ENCODE peak calls at places on chromosomes 16 and 17, in six cellular contexts. One of them, this sample, is unnamed.

GRCh38 chr17:33284022-33284421 is 9.1 kb downstream of the ASIC2 start:
- DNase-seq in transverse colon: peak; percentile 36
- DNase-seq in body of pancreas: peak; percentile 70
- DNase-seq in gastrocnemius medialis: no peak
- DNase-seq in heart left ventricle: no peak
- DNase-seq in thoracic aorta: peak; percentile 18
- DNase-seq in this sample: no peak

GRCh38 chr16:13076878-13077277 is 175.5 kb downstream of the SHISA9 start:
- DNase-seq in transverse colon: no peak
- DNase-seq in body of pancreas: no peak
- DNase-seq in gastrocnemius medialis: no peak
- DNase-seq in heart left ventricle: no peak
- DNase-seq in thoracic aorta: no peak
- DNase-seq in this sample: no peak

GRCh38 chr16:50599494-50599893 is 51.3 kb downstream of the NKD1 start:
- DNase-seq in transverse colon: no peak
- DNase-seq in body of pancreas: no peak
- DNase-seq in gastrocnemius medialis: no peak
- DNase-seq in heart left ventricle: peak; percentile 38
- DNase-seq in thoracic aorta: no peak
- DNase-seq in this sample: no peak

GRCh38 chr16:3656491-3657468 is 2.3 kb downstream of the DNASE1 start:
- DNase-seq in transverse colon: no peak
- DNase-seq in body of pancreas: peak; percentile 68
- DNase-seq in gastrocnemius medialis: no peak
- DNase-seq in heart left ventricle: peak; percentile 27
- DNase-seq in thoracic aorta: no peak
- DNase-seq in this sample: no peak

GRCh38 chr17:21535686-21536085 is 156.6 kb upstream of the KCNJ18 start:
- DNase-seq in transverse colon: no peak
- DNase-seq in body of pancreas: no peak
- DNase-seq in gastrocnemius medialis: no peak
- DNase-seq in heart left ventricle: no peak
- DNase-seq in thoracic aorta: no peak
- DNase-seq in this sample: no peak

GRCh38 chr17:19937522-19937921 is 40.1 kb downstream of the AKAP10 start:
- DNase-seq in transverse colon: no peak
- DNase-seq in body of pancreas: no peak
- DNase-seq in gastrocnemius medialis: no peak
- DNase-seq in heart left ventricle: no peak
- DNase-seq in thoracic aorta: no peak
- DNase-seq in this sample: no peak

GRCh38 chr17:29177871-29178749 is 2.1 kb downstream of the MYO18A start:
- DNase-seq in transverse colon: peak; percentile 74
- DNase-seq in body of pancreas: no peak
- DNase-seq in gastrocnemius medialis: no peak
- DNase-seq in heart left ventricle: peak; percentile 42
- DNase-seq in thoracic aorta: no peak
- DNase-seq in this sample: peak; percentile 71

GRCh38 chr17:58534331-58534730 is 19.9 kb upstream of the MTMR4 start:
- DNase-seq in transverse colon: no peak
- DNase-seq in body of pancreas: no peak
- DNase-seq in gastrocnemius medialis: no peak
- DNase-seq in heart left ventricle: no peak
- DNase-seq in thoracic aorta: no peak
- DNase-seq in this sample: no peak

GRCh38 chr16:77961811-77962210 is 60.5 kb upstream of the CLEC3A start:
- DNase-seq in transverse colon: no peak
- DNase-seq in body of pancreas: no peak
- DNase-seq in gastrocnemius medialis: no peak
- DNase-seq in heart left ventricle: no peak
- DNase-seq in thoracic aorta: no peak
- DNase-seq in this sample: no peak

GRCh38 chr17:50632637-50633036 is 2.0 kb upstream of the ABCC3 start:
- DNase-seq in transverse colon: no peak
- DNase-seq in body of pancreas: no peak
- DNase-seq in gastrocnemius medialis: no peak
- DNase-seq in heart left ventricle: no peak
- DNase-seq in thoracic aorta: no peak
- DNase-seq in this sample: no peak

DNA sequence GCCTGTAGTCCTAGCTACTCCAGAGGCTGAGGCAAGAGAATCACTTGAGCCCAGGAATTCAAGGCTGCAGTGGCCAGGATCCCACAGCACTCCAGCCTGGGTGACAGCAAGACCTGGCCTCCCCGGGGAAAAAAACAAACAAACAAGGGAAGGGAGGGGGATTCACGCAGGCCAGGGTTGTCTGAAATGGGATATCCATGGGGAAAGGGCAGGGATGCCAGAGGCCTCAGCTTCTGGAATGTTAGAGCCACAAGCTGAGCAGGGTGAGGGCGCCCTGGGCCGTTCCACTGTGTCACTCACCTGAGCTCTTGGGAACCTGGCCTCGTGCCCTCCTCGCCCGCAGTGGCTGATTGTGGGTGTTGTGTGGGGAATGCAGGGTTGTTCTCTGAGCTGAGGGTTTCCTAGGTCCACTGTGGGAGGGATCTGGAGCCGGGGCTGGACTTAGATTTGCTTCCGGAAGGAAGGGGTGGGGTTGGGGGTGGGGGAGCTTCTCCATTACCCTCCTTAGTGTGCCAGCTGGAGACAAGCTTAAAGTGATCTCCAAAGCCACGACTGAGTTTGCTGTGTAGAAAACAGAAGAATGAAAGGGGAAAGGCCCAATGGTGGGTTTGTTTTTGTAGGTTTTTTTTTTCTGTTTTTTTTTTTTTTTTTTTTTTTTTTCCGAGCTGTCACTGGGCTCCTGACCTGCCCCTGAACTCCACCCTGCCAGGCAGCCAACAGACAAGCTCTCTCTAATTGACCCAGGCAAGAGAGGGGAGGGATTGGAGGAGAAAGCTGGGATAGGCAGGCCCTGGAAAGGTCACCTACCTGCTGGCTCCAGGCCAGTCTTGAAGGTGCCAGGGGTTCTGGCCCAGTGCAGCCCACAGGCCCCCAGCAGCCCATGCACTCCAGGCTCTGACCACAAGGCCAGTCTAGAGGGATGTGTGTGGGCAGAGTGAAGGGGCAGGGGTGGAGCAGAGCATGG is at the start of gene SULT1A1:
- DNase-seq in transverse colon: peak; percentile 96
- DNase-seq in body of pancreas: peak; percentile 79
- DNase-seq in gastrocnemius medialis: peak; percentile 30
- DNase-seq in heart left ventricle: peak; percentile 69
- DNase-seq in thoracic aorta: no peak
- DNase-seq in this sample: peak; percentile 87
- H3K4me3 ChIP-seq in transverse colon: peak within 1 kb of the TSS; percentile 40
- H3K4me3 ChIP-seq in body of pancreas: no peak within 1 kb of the TSS
- H3K4me3 ChIP-seq in gastrocnemius medialis: peak within 1 kb of the TSS; percentile 14
- H3K4me3 ChIP-seq in heart left ventricle: peak within 1 kb of the TSS; percentile 57
- H3K4me3 ChIP-seq in thoracic aorta: peak within 1 kb of the TSS; percentile 51
- H3K4me3 ChIP-seq in this sample: peak within 1 kb of the TSS; percentile 65

DNA sequence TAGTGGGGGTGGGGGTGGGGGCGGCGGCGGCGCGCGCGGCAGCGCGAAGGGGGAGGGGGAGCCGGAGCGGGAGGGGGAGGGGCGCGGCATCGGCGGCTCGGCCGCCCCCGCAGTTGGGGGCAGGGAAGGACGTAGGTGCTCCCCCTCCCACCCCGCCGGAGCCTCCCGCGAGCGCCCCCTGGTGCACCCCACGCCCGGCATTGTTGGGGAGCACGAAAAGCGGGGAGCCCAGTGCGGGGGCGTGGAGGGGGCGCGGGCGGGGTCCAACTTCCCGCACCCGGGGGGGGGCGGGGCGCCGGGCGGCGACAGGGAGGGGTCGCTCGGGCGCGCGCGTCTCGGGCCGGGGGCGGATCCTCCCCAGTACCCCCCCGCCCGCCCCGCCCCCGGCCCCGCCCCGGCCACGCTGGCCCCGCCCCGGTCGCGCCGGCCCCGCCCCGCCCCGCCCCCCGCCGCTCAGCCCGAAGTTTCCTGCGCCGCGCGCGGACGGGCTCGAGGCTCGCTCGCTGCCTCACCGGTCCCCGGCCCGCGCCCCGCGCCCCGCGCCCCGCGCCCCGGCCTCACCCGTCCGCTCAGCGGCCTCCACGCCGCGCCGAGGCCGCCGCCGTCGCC is at the start of gene CACNA1H:
- DNase-seq in transverse colon: no peak
- DNase-seq in body of pancreas: no peak
- DNase-seq in gastrocnemius medialis: no peak
- DNase-seq in heart left ventricle: peak; percentile 40
- DNase-seq in thoracic aorta: no peak
- DNase-seq in this sample: no peak
- TF ChIP-seq CTCF in transverse colon: peak; percentile 29
- TF ChIP-seq CTCF in body of pancreas: no peak
- TF ChIP-seq CTCF in gastrocnemius medialis: no peak
- TF ChIP-seq CTCF in heart left ventricle: peak; percentile 57
- TF ChIP-seq CTCF in thoracic aorta: no peak
- TF ChIP-seq CTCF in this sample: no peak

GRCh38 chr16:2451851-2452320 is 8.0 kb upstream of the TEDC2 start:
- DNase-seq in transverse colon: no peak
- DNase-seq in body of pancreas: no peak
- DNase-seq in gastrocnemius medialis: no peak
- DNase-seq in heart left ventricle: no peak
- DNase-seq in thoracic aorta: no peak
- DNase-seq in this sample: no peak
- H3K27ac ChIP-seq in transverse colon: no peak overlapping the region
- H3K27ac ChIP-seq in body of pancreas: no peak overlapping the region
- H3K27ac ChIP-seq in gastrocnemius medialis: no peak overlapping the region
- H3K27ac ChIP-seq in heart left ventricle: no peak overlapping the region
- H3K27ac ChIP-seq in thoracic aorta: no peak overlapping the region
- H3K27ac ChIP-seq in this sample: no peak overlapping the region

GRCh38 chr17:43791589-43791988 is 11.4 kb downstream of the CFAP97D1 start:
- DNase-seq in transverse colon: no peak
- DNase-seq in body of pancreas: no peak
- DNase-seq in gastrocnemius medialis: no peak
- DNase-seq in heart left ventricle: no peak
- DNase-seq in thoracic aorta: no peak
- DNase-seq in this sample: no peak
- H3K4me3 ChIP-seq in transverse colon: no peak overlapping the region
- H3K4me3 ChIP-seq in body of pancreas: no peak overlapping the region
- H3K4me3 ChIP-seq in gastrocnemius medialis: no peak overlapping the region
- H3K4me3 ChIP-seq in heart left ventricle: no peak overlapping the region
- H3K4me3 ChIP-seq in thoracic aorta: no peak overlapping the region
- H3K4me3 ChIP-seq in this sample: no peak overlapping the region

GRCh38 chr17:39704821-39705551 is 5.1 kb downstream of the ERBB2 start:
- DNase-seq in transverse colon: no peak
- DNase-seq in body of pancreas: no peak
- DNase-seq in gastrocnemius medialis: no peak
- DNase-seq in heart left ventricle: no peak
- DNase-seq in thoracic aorta: peak; percentile 30
- DNase-seq in this sample: no peak
- TF ChIP-seq CTCF in transverse colon: no peak
- TF ChIP-seq CTCF in body of pancreas: peak; percentile 50
- TF ChIP-seq CTCF in gastrocnemius medialis: no peak
- TF ChIP-seq CTCF in heart left ventricle: no peak
- TF ChIP-seq CTCF in thoracic aorta: peak; percentile 65
- TF ChIP-seq CTCF in this sample: peak; percentile 32

This sample was measured in coronary artery.